ENCODE peak calls at places on chromosomes 11 and 22, in five cellular contexts. L is H1, I is heart left ventricle, N is uterus, D is transverse colon. J is an unnamed sample. For H3K27me3, the result is how much of the 10 kb centered on the place peaks cover.

GRCh38 chr11:74443071-74443864 is 24.1 kb downstream of the KCNE3 start:
- DNase-seq in L (no peak), I (no peak), N (peak), D (peak), J (peak)

GRCh38 chr11:132742929-132743328 is 789.4 kb downstream of the OPCML start:
- DNase-seq in L (no peak), I (no peak), N (no peak), D (no peak), J (no peak)

GRCh38 chr22:27407369-27407985 is 394.1 kb downstream of the MN1 start:
- DNase-seq in L (no peak), I (no peak), N (no peak), D (no peak), J (no peak)

GRCh38 chr11:8768625-8769333 is 86.2 kb downstream of the RPL27A start:
- DNase-seq in L (no peak), I (peak), N (peak), D (no peak), J (peak)

GRCh38 chr11:110891411-110891810 is 179.2 kb upstream of the ARHGAP20 start:
- DNase-seq in L (no peak), I (no peak), N (no peak), D (no peak), J (no peak)

GRCh38 chr11:84924290-84924689 is 702.9 kb downstream of the DLG2 start:
- DNase-seq in L (no peak), I (no peak), N (no peak), D (no peak), J (no peak)

GRCh38 chr11:117618273-117618672 is 178.7 kb downstream of the DSCAML1 start:
- DNase-seq in L (no peak), I (no peak), N (no peak), D (no peak), J (no peak)

GRCh38 chr11:9260182-9261146 is 4.7 kb downstream of the DENND5A start:
- DNase-seq in L (no peak), I (no peak), N (no peak), D (no peak), J (no peak)

GRCh38 chr22:48835857-48836672 is 991.6 kb downstream of the BRD1 start:
- DNase-seq in L (no peak), I (no peak), N (no peak), D (no peak), J (no peak)

GRCh38 chr11:117913736-117914397 is 15.3 kb downstream of the TMPRSS13 start:
- DNase-seq in L (no peak), I (no peak), N (no peak), D (no peak), J (no peak)

GRCh38 chr11:126115253-126115540 is 52.5 kb upstream of the CDON start:
- DNase-seq in L (no peak), I (peak), N (no peak), D (peak), J (peak)

GRCh38 chr11:45606514-45607024 is 58.9 kb downstream of the CHST1 start:
- DNase-seq in L (peak), I (no peak), N (no peak), D (no peak), J (no peak)

GRCh38 chr11:96254087-96254486 is 88.9 kb downstream of the MAML2 start:
- DNase-seq in L (no peak), I (peak), N (no peak), D (peak), J (no peak)

GRCh38 chr11:93737904-93738612 is 3.2 kb downstream of the TAF1D start:
- DNase-seq in L (no peak), I (no peak), N (no peak), D (no peak), J (no peak)

GRCh38 chr22:36294801-36295200 is 41.9 kb downstream of the APOL1 start:
- DNase-seq in L (no peak), I (peak), N (no peak), D (no peak), J (no peak)

GRCh38 chr11:11441091-11441490 is 88.0 kb upstream of the CSNK2A3 start:
- DNase-seq in L (no peak), I (no peak), N (no peak), D (no peak), J (no peak)

GRCh38 chr11:75625970-75626691 is 42.7 kb downstream of the MAP6 start:
- DNase-seq in L (no peak), I (no peak), N (no peak), D (no peak), J (no peak)

GRCh38 chr11:6926208-6927029 is at the start of gene ZNF215:
- DNase-seq in L (peak), I (peak), N (peak), D (peak), J (peak)

GRCh38 chr11:95154514-95154913 is 64.9 kb downstream of the ENDOD1 start:
- DNase-seq in L (no peak), I (peak), N (peak), D (peak), J (peak)

GRCh38 chr11:46335858-46336600 is 11.2 kb upstream of the DGKZ start:
- DNase-seq in L (no peak), I (no peak), N (no peak), D (no peak), J (no peak)

GRCh38 chr11:57071829-57072228 is 83.1 kb downstream of the OR5AK2 start:
- DNase-seq in L (no peak), I (no peak), N (no peak), D (no peak), J (no peak)

GRCh38 chr11:95835768-95836488 is 45.6 kb downstream of the CEP57 start:
- DNase-seq in L (peak), I (peak), N (peak), D (peak), J (peak)

GRCh38 chr11:49995559-49995958 is 13.2 kb upstream of the OR4C12 start:
- DNase-seq in L (no peak), I (no peak), N (no peak), D (no peak), J (peak)

GRCh38 chr11:112693781-112694180 is 267.4 kb upstream of the NCAM1 start:
- DNase-seq in L (no peak), I (no peak), N (no peak), D (no peak), J (no peak)

GRCh38 chr22:32684148-32684821 is 117.2 kb upstream of the TIMP3 start:
- DNase-seq in L (no peak), I (no peak), N (no peak), D (no peak), J (no peak)

GRCh38 chr11:29937526-29937925 is 79.3 kb downstream of the KCNA4 start:
- DNase-seq in L (no peak), I (no peak), N (no peak), D (no peak), J (no peak)

GRCh38 chr22:42065408-42066132 is 5.0 kb downstream of the NAGA start:
- DNase-seq in L (no peak), I (no peak), N (no peak), D (no peak), J (no peak)

GRCh38 chr11:63639195-63639832 is 25.1 kb upstream of the PLAAT3 start:
- DNase-seq in L (no peak), I (no peak), N (no peak), D (no peak), J (no peak)

GRCh38 chr11:18091731-18092130 is 14.2 kb downstream of the SAAL1 start:
- DNase-seq in L (no peak), I (no peak), N (no peak), D (no peak), J (no peak)

DNA sequence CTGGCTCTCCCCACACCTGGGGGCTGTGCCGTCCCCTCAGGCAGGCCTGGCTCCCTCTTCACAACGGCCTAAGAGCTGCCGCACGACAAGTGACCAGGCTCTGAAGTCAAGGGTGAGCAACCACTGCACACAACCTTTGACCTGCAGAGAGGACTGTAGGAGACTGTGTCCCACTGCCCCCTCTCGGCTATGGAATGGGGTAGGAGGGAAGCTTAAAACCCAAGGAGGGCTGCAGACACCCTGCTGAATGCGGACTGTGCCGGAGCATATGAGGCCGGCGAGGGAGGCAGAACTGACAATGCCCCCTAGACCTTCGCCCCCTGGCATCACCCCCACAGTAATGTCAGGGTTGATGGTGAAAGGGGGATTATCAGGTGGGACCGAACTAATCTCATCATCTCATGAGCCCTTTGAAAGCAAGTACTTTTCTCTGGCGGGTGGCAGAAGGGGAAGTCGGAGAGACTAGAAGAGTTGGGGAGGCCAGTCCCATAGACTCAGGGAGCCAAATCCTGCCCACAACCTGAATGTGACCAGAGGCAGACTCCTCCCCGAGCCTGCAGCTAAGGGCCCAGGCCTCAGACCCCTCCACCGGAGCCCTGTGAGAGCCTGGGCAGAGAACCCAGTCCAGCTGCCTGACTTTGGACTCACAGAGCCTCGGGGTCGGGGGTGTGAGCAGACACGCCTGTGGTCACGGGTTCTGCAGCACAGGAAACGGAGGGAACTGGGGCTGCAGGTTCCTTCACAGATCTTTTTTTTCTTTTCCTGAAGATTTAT is 312.1 kb downstream of the CTTN start:
- DNase-seq in L (no peak), I (no peak), N (no peak), D (no peak), J (no peak)
- H3K27me3 ChIP-seq in L (under half), I (under half), N (under half), D (under half), J (under half)

GRCh38 chr11:134661660-134662059 is 249.6 kb upstream of the B3GAT1 start:
- DNase-seq in L (no peak), I (no peak), N (no peak), D (no peak), J (no peak)

GRCh38 chr11:134662629-134663360 is 250.8 kb upstream of the B3GAT1 start:
- DNase-seq in L (no peak), I (no peak), N (no peak), D (no peak), J (no peak)

GRCh38 chr11:134658481-134659080 is 246.5 kb upstream of the B3GAT1 start:
- DNase-seq in L (no peak), I (no peak), N (peak), D (no peak), J (no peak)

GRCh38 chr11:134659882-134660281 is 247.8 kb upstream of the B3GAT1 start:
- DNase-seq in L (no peak), I (no peak), N (no peak), D (no peak), J (no peak)

DNA sequence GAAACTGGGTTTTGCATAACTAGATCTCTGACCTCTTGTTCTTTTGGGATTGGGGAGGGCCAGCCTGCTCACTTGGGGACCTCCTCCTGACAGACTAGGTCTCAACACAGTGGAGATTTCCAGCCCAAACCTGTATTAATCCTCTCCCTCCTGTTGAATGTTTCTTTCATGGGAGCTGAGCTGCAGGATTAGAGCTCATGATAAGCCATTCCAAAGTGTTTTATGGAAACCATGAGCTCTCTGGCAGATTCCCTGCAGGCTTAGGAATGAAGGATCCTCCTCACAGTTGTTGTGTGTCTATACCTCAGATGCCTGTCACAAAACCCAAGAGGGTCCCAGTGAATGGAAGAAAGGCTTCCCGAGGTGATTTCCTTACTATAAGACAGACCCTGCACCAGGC is 248.4 kb upstream of the B3GAT1 start:
- DNase-seq in L (no peak), I (no peak), N (no peak), D (no peak), J (no peak)
- TF ChIP-seq CTCF in L (no peak), I (no peak), N (no peak), D (no peak), J (no peak)

DNA sequence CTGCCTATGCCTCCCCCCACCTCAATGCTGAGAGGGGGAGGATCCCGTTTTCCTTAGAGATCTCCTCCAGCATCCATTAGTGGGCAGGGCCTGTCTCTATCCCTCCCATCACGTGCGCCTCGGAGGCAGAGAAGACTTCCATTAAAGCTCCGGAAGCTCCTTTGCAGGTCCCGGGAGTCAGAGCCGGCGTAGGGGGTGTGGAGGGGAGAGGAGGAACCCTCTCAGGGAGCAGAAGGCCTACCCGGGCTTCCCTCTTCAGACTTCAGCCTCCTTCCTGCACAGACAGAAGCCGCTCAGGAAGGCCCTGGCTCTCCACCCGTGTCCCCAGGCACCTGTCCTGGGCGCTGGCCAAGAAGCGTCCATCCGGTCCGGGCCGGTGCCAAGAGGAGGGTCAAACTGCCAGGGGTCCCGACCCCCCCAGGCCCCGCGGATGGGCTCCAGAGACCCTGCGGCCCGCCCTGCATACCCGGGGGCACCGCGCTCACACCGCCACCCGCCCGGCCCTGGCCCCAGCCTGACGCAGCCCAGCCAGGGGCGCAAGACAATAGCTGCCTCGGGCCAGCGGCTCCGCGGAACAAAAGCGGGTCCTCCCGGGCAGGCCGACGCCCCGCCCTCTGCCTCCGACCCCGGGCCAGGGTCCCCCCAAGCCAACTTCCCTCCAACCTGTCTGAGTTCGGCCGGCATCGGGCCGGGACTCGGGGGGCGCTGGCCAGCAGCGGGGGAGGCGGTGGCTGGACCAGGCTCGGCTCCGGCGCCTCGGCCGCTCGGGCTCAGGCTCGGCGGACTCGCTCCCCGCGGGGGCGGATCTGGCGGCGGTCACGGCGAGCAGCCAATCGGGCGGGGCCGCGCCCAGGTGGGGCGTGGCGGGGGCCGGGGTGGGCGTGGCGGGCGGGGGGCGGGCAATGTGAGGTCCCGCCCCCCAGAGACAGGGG is 29.9 kb downstream of the ARVCF start:
- DNase-seq in L (no peak), I (peak), N (peak), D (peak), J (peak)
- TF ChIP-seq POLR2A in L (no peak), I (peak), N (peak), D (peak), J (peak)

GRCh38 chr22:26302726-26303125 is 126.3 kb upstream of the ASPHD2 start:
- DNase-seq in L (no peak), I (no peak), N (no peak), D (no peak), J (no peak)
- H3K27me3 ChIP-seq in L (under half), I (under half), N (under half), D (under half), J (under half)

GRCh38 chr11:119158467-119158866 is 9.6 kb downstream of the ABCG4 start:
- DNase-seq in L (no peak), I (no peak), N (no peak), D (no peak), J (no peak)

GRCh38 chr11:119155733-119156492 is 7.1 kb downstream of the ABCG4 start:
- DNase-seq in L (no peak), I (no peak), N (no peak), D (peak), J (no peak)

GRCh38 chr11:119157088-119157487 is 8.2 kb downstream of the ABCG4 start:
- DNase-seq in L (no peak), I (no peak), N (no peak), D (no peak), J (no peak)

GRCh38 chr11:119154178-119154577 is 5.3 kb downstream of the ABCG4 start:
- DNase-seq in L (no peak), I (no peak), N (no peak), D (no peak), J (no peak)

DNA sequence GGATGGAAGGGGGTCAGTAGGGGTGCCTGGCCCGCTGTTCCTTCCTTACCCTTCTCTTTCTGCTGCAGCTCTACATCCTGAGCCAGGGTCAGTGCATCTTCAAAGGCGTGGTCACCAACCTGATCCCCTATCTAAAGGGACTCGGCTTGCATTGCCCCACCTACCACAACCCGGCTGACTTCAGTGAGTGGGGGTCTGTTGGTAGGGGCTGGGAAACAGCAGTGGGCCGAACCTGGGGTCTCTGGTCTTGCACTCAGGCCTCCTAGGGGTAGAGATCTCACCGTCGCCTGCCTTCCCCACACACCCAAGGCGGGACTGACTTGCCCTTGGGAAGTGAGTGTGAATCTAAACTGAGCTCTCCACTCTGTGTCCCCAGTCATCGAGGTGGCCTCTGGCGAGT is 7.6 kb downstream of the ABCG4 start:
- DNase-seq in L (no peak), I (no peak), N (no peak), D (no peak), J (no peak)
- TF ChIP-seq CTCF in L (no peak), I (no peak), N (no peak), D (no peak), J (no peak)

GRCh38 chr11:65008016-65008415 is 5.9 kb upstream of the ARL2 start:
- DNase-seq in L (no peak), I (no peak), N (no peak), D (no peak), J (no peak)
- TF ChIP-seq POLR2A in L (no peak), I (no peak), N (no peak), D (no peak), J (no peak)

DNA sequence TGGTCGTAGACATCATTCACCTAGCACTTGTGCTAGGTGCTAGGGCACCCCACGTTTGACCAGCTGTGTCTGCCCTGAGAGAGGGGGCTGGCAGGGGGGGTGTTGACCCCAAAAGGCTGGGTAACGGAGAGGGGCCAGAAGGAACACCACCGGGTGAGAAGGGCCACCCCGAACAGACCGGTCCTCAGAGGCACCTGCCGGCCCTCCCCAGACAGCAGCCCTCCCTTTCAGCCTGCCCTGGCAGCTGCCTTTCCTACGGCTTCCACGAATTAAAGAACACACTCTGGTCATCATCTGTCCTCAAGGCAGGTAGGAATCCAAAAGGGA is 977 bp upstream of the KCNJ5 start:
- DNase-seq in L (no peak), I (no peak), N (no peak), D (no peak), J (no peak)
- H3K27me3 ChIP-seq in L (half or more), I (under half), N (under half), D (under half), J (under half)

DNA sequence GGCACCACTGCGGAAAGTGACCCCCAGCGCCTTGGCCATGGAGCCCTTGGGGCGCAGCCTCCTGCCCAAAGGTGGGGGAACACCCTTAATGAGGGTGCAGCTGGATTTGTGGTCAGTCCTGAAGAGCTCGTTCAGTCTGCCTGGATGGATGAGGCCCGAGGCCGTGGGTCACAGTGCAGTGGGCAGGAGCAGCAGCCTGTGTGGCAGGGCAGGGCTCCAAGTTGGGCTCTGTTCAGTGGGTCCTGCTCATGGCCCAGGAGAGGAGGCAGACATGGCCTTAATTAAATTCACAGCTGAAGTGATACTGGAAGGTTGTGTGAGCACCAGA is 33.3 kb downstream of the FAM83F start:
- DNase-seq in L (no peak), I (no peak), N (no peak), D (no peak), J (no peak)
- TF ChIP-seq CTCF in L (no peak), I (no peak), N (no peak), D (no peak), J (no peak)

J was measured in body of pancreas.